ENCODE peak calls at places on chromosomes 6 and 20, in seven cellular contexts. H is heart right ventricle; M is midbrain; I is MCF 10A; P is CD8-positive, alpha-beta memory T cell; B is fibroblast of mammary gland; E is nucleus accumbens. Y is an unnamed sample.

GRCh38 chr6:106551155-106551554 is 78.1 kb downstream of the RTN4IP1 start:
- DNase-seq in M (no peak), B (no peak), I (no peak), H (no peak), E (no peak), P (no peak), Y (no peak)

GRCh38 chr6:56573142-56573541 is 69.5 kb downstream of the DST start:
- DNase-seq in E (no peak), B (no peak), I (no peak), H (no peak), P (no peak), M (no peak), Y (no peak)

GRCh38 chr20:43658068-43658722 is 8.7 kb upstream of the MYBL2 start:
- DNase-seq in H (no peak), I (peak), E (no peak), B (peak), M (no peak), P (no peak), Y (no peak)

GRCh38 chr6:26056583-26057350 is 30.5 kb upstream of the HFE start:
- DNase-seq in I (peak), M (peak), H (no peak), E (peak), P (no peak), B (peak), Y (no peak)

GRCh38 chr6:141326426-141326825 is 806.3 kb upstream of the GJE1 start:
- DNase-seq in P (peak), H (no peak), M (no peak), I (peak), B (peak), E (no peak), Y (peak)

GRCh38 chr6:166772518-166772917 is 145.5 kb upstream of the RPS6KA2 start:
- DNase-seq in P (no peak), E (no peak), H (no peak), I (peak), M (no peak), B (no peak), Y (no peak)

GRCh38 chr20:23205656-23206055 is 119.5 kb upstream of the CD93 start:
- DNase-seq in B (peak), M (peak), E (peak), P (no peak), H (peak), I (no peak), Y (no peak)

GRCh38 chr6:107576852-107577251 is 86.9 kb downstream of the SOBP start:
- DNase-seq in I (peak), H (no peak), P (no peak), M (no peak), B (peak), E (no peak), Y (no peak)

GRCh38 chr20:56801991-56802740 is 173.1 kb downstream of the TFAP2C start:
- DNase-seq in H (no peak), E (no peak), P (no peak), I (no peak), B (peak), M (no peak), Y (no peak)

GRCh38 chr6:41537359-41537758 is 8.8 kb upstream of the FOXP4 start:
- DNase-seq in H (no peak), B (no peak), M (no peak), I (no peak), P (no peak), E (no peak), Y (no peak)

GRCh38 chr20:41408131-41408789 is 41.6 kb upstream of the EMILIN3 start:
- DNase-seq in M (no peak), E (no peak), B (no peak), P (no peak), H (no peak), I (no peak), Y (no peak)

GRCh38 chr6:109503327-109504224 is 20.6 kb upstream of the ZBTB24 start:
- DNase-seq in P (no peak), M (no peak), B (no peak), H (no peak), E (no peak), I (no peak), Y (no peak)

GRCh38 chr20:19012671-19013070 is 199.1 kb downstream of the SCP2D1 start:
- DNase-seq in E (no peak), H (no peak), I (peak), M (no peak), P (no peak), B (peak), Y (no peak)

GRCh38 chr6:120357447-120357846 is 976.8 kb downstream of the TBC1D32 start:
- DNase-seq in I (no peak), M (no peak), B (no peak), P (no peak), H (no peak), E (no peak), Y (no peak)